ENCODE peak calls at places on chromosomes 4 and X, in four cellular contexts. T is HCT116, S is aorta, X is GM12865. W is an unnamed sample.
A peak's percentile ranks its signal among the peaks of the same experiment; 100 is the strongest.

GRCh38 chr4:158259955-158260575 is 49.8 kb downstream of the TMEM144 start:
- DNase-seq in X (peak; percentile 18), T (peak; percentile 13), S (no peak), W (peak; percentile 36)

GRCh38 chr4:24235609-24236008 is 345.8 kb upstream of the PPARGC1A start:
- DNase-seq in T (no peak), S (no peak), X (no peak), W (peak; percentile 25)

GRCh38 chr4:47835489-47835888 is 2.4 kb downstream of the CORIN start:
- DNase-seq in S (no peak), T (no peak), X (no peak), W (no peak)

GRCh38 chr4:3321295-3321889 is 28.6 kb downstream of the RGS12 start:
- DNase-seq in S (peak; percentile 50), T (no peak), X (no peak), W (no peak)

GRCh38 chr4:159725571-159725970 is 622.7 kb downstream of the RAPGEF2 start:
- DNase-seq in X (no peak), T (no peak), S (no peak), W (peak; percentile 31)

GRCh38 chr4:36509816-36510215 is 228.4 kb downstream of the DTHD1 start:
- DNase-seq in S (no peak), T (no peak), X (no peak), W (no peak)

GRCh38 chrX:153876112-153876491 is 9.9 kb downstream of the L1CAM start:
- DNase-seq in S (no peak), X (no peak), T (no peak), W (no peak)

GRCh38 chr4:186244835-186245234 is 17.5 kb downstream of the KLKB1 start:
- DNase-seq in T (no peak), S (no peak), X (no peak), W (no peak)

GRCh38 chr4:69749771-69750170 is 10.6 kb downstream of the SULT1B1 start:
- DNase-seq in S (no peak), X (no peak), T (no peak), W (peak; percentile 75)

GRCh38 chr4:128707864-128708263 is 101.6 kb upstream of the JADE1 start:
- DNase-seq in X (peak; percentile 33), T (no peak), S (no peak), W (peak; percentile 83)
- H3K4me3 ChIP-seq in X (no peak overlapping the region), T (no peak overlapping the region), S (no peak overlapping the region), W (no peak overlapping the region)

GRCh38 chrX:149505671-149506070 is 565 bp upstream of the IDS start:
- DNase-seq in T (no peak), S (no peak), X (no peak), W (no peak)
- H3K4me3 ChIP-seq in T (peak overlapping the region; percentile 63), S (no peak overlapping the region), X (peak overlapping the region; percentile 12), W (no peak overlapping the region)

DNA sequence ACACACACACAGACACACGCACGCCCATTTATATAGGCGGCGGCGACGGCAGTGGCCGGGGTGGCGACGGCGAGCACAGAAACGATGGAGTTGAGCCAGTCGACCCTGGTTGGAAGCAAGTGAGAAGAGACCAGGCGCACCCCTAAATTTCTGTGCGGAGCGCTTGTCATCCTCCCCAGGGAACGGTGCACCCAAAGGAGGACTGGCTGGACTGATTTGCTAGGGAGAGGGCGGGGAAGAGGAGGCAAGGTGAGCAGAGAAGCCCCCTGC is 296 bp downstream of the NHS start:
- DNase-seq in T (no peak), S (no peak), X (no peak), W (no peak)
- H3K4me3 ChIP-seq in T (peak overlapping the region; percentile 65), S (peak overlapping the region; percentile 66), X (no peak overlapping the region), W (peak overlapping the region; percentile 60)

DNA sequence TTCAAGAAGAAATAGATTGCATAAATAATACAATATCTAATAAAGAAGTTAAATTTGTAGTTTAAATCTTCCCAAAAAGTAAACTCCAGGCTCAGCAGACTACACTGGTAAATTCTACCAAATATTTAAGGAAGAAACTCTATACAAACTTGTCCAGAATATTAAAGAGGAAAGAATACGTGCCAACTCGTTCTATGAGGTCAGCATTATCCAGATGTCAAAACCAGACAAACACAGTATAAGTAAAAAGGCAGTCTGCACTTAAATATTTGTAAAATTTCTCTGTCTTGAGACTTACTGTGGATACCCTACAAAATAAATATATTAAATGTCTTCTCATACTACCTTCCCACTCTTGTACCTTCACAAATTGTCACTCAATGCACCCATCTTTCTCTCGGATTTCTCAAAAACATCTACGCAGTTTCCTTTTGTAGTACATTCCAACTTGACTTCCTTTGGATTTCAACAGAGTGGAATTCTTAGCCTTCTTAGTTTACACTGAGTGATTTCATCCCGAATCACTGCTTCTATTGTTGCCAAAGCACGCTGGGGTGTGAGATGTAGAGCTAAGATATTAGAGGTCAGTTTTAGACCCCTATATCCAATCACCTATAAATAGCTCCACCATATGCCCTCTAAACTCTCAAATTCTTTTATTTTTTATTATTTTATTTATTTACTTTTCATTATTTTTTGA is 71.6 kb upstream of the MAB21L2 start:
- DNase-seq in X (no peak), S (no peak), T (peak; percentile 6), W (peak; percentile 86)
- H3K4me3 ChIP-seq in X (no peak overlapping the region), S (peak overlapping the region; percentile 14), T (no peak overlapping the region), W (no peak overlapping the region)

GRCh38 chr4:84497220-84497834 is 1.8 kb downstream of the NKX6-1 start:
- DNase-seq in S (no peak), T (no peak), X (no peak), W (no peak)
- H3K4me3 ChIP-seq in S (peak overlapping the region; percentile 61), T (peak overlapping the region; percentile 83), X (no peak overlapping the region), W (no peak overlapping the region)